ENCODE peak calls at places on chromosome 18, in nine cellular contexts. Q, X, G, F, C, E, M, P and D are unnamed samples.

GRCh38 chr18:22391571-22392359 is 25.9 kb downstream of the CTAGE1 start:
- DNase-seq in Q (no peak), C (peak), X (no peak), G (peak), M (no peak), F (peak), P (peak), E (no peak), D (peak)

GRCh38 chr18:26014462-26014861 is 76.0 kb downstream of the SS18 start:
- DNase-seq in X (no peak), M (no peak), E (no peak), P (no peak), C (no peak), Q (no peak), G (no peak), F (no peak), D (no peak)

GRCh38 chr18:55384551-55385275 is 203.3 kb downstream of the TCF4 start:
- DNase-seq in P (peak), Q (peak), E (no peak), C (peak), M (no peak), G (no peak), F (no peak), X (no peak), D (peak)

GRCh38 chr18:3593381-3593903 is 143.5 kb downstream of the TGIF1 start:
- DNase-seq in F (no peak), E (no peak), M (no peak), X (peak), Q (no peak), P (peak), G (no peak), C (peak), D (peak)

GRCh38 chr18:45014047-45014501 is 333.4 kb downstream of the SETBP1 start:
- DNase-seq in Q (no peak), G (peak), C (peak), X (no peak), P (peak), F (peak), M (no peak), E (no peak), D (peak)

GRCh38 chr18:26175481-26175880 is 41.8 kb downstream of the PSMA8 start:
- DNase-seq in Q (no peak), P (no peak), X (no peak), G (no peak), F (no peak), M (no peak), E (no peak), C (no peak), D (no peak)

GRCh38 chr18:7084766-7085080 is 32.9 kb downstream of the LAMA1 start:
- DNase-seq in C (peak), P (peak), E (no peak), F (no peak), G (peak), X (no peak), Q (no peak), M (no peak), D (peak)

GRCh38 chr18:4573735-4574134 is 118.6 kb upstream of the DLGAP1 start:
- DNase-seq in X (no peak), E (no peak), C (no peak), M (no peak), Q (no peak), P (no peak), G (no peak), F (no peak), D (no peak)

GRCh38 chr18:50624981-50625380 is 65.1 kb downstream of the MAPK4 start:
- DNase-seq in X (no peak), M (no peak), Q (no peak), E (no peak), F (no peak), C (no peak), G (no peak), P (no peak), D (no peak)

GRCh38 chr18:63137999-63138448 is 181.5 kb downstream of the BCL2 start:
- DNase-seq in F (no peak), X (no peak), P (no peak), M (no peak), G (no peak), C (no peak), Q (no peak), E (peak), D (no peak)

GRCh38 chr18:37012452-37012851 is 183.5 kb downstream of the KIAA1328 start:
- DNase-seq in F (no peak), Q (no peak), C (no peak), P (no peak), M (no peak), E (no peak), X (no peak), G (no peak), D (no peak)

GRCh38 chr18:55419132-55419938 is 168.7 kb downstream of the TCF4 start:
- DNase-seq in P (peak), Q (no peak), F (no peak), G (no peak), E (no peak), C (peak), M (no peak), X (no peak), D (peak)

GRCh38 chr18:75454022-75454795 is 26.7 kb upstream of the SMIM21 start:
- DNase-seq in X (no peak), E (no peak), C (peak), M (no peak), P (peak), F (no peak), G (no peak), Q (no peak), D (no peak)

GRCh38 chr18:67232406-67232805 is 284.1 kb downstream of the DSEL start:
- DNase-seq in C (peak), E (no peak), P (peak), Q (no peak), F (no peak), M (no peak), X (no peak), G (peak), D (peak)

GRCh38 chr18:506801-507200 is 6.3 kb upstream of the COLEC12 start:
- DNase-seq in F (no peak), G (no peak), C (no peak), M (no peak), Q (no peak), P (no peak), E (no peak), X (no peak), D (no peak)

GRCh38 chr18:80198391-80198790 is 48.9 kb downstream of the PARD6G start:
- DNase-seq in M (no peak), Q (no peak), P (no peak), F (no peak), X (no peak), G (no peak), E (no peak), C (no peak), D (no peak)

GRCh38 chr18:48244530-48244929 is 164.7 kb downstream of the ZBTB7C start:
- DNase-seq in F (no peak), X (no peak), C (no peak), Q (no peak), G (no peak), P (no peak), M (no peak), E (no peak), D (no peak)

GRCh38 chr18:34158881-34159690 is 65.6 kb downstream of the NOL4 start:
- DNase-seq in G (peak), C (peak), M (peak), X (no peak), E (peak), Q (peak), P (peak), F (no peak), D (peak)

GRCh38 chr18:29154758-29155725 is 978.1 kb upstream of the CDH2 start:
- DNase-seq in M (no peak), X (peak), C (peak), Q (no peak), P (peak), G (peak), F (peak), E (no peak), D (peak)

GRCh38 chr18:286515-287310 is 18.9 kb upstream of the THOC1 start:
- DNase-seq in F (no peak), X (no peak), G (peak), P (peak), C (peak), M (no peak), E (no peak), Q (peak), D (peak)

GRCh38 chr18:47968006-47968676 is 37.7 kb upstream of the SMAD2 start:
- DNase-seq in F (peak), M (no peak), Q (no peak), E (no peak), X (no peak), G (no peak), P (no peak), C (no peak), D (no peak)

GRCh38 chr18:41144444-41144843 is 810.6 kb upstream of the PIK3C3 start:
- DNase-seq in C (peak), E (no peak), X (no peak), Q (no peak), P (peak), M (no peak), F (no peak), G (peak), D (peak)

GRCh38 chr18:79631761-79632446 is 47.7 kb upstream of the CTDP1 start:
- DNase-seq in X (no peak), P (no peak), Q (peak), M (peak), C (no peak), G (no peak), E (no peak), F (no peak), D (no peak)

GRCh38 chr18:46751882-46752281 is 5.0 kb downstream of the ST8SIA5 start:
- DNase-seq in P (no peak), Q (no peak), C (no peak), E (no peak), X (no peak), M (no peak), F (no peak), G (no peak), D (peak)

GRCh38 chr18:24023185-24023814 is 8.7 kb downstream of the TTC39C start:
- DNase-seq in G (no peak), C (no peak), E (no peak), X (peak), Q (peak), P (no peak), M (no peak), F (peak), D (peak)

GRCh38 chr18:48754993-48755473 is 195.7 kb downstream of the SMAD7 start:
- DNase-seq in M (no peak), C (no peak), P (no peak), G (no peak), F (no peak), X (no peak), Q (no peak), E (no peak), D (no peak)

GRCh38 chr18:2337552-2338141 is 233.7 kb downstream of the METTL4 start:
- DNase-seq in F (no peak), E (peak), C (peak), G (peak), X (no peak), P (peak), Q (peak), M (no peak), D (peak)

GRCh38 chr18:69353023-69353422 is 47.7 kb upstream of the DOK6 start:
- DNase-seq in Q (no peak), X (no peak), E (no peak), M (no peak), C (no peak), G (no peak), F (no peak), P (no peak), D (no peak)

GRCh38 chr18:44079602-44080001 is 601.1 kb upstream of the SETBP1 start:
- DNase-seq in F (peak), C (peak), X (no peak), E (no peak), G (peak), P (peak), Q (no peak), M (no peak), D (peak)

GRCh38 chr18:48852292-48852691 is 98.5 kb downstream of the SMAD7 start:
- DNase-seq in X (no peak), F (no peak), C (no peak), E (no peak), G (no peak), Q (no peak), M (no peak), P (peak), D (peak)

GRCh38 chr18:78073275-78073674 is 823.6 kb downstream of the GALR1 start:
- DNase-seq in E (no peak), F (no peak), Q (no peak), X (no peak), G (no peak), M (no peak), C (no peak), P (no peak), D (no peak)
- TF ChIP-seq CTCF in E (peak), F (no peak), Q (peak), X (peak), G (no peak), M (peak), C (no peak), P (no peak), D (no peak)

DNA sequence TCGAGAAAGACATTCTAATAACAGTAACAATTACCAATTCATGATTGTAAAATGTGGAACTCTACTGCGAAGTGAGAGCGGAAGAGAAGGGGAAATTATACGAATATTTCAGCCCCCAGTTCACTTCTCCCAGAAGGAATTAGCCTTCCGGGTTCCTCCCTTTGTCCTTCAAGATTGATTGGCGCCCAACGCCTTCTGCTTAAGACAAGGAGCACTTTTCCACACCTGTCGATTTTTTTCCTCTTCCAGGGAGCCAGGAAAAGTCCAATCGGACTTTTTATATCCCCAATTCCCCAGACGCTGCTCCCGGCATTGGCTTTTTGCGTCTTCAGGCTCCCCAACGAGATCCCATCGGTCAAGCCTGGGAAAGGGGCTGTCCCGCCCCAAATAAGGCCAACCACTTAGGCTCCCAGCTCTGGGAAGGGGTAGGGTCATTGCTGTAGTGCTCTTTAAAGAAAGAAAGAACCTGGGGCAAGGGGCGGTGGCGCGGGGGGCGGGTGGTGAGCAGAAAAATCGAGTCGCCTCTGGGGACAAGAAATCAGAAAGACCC is 1.5 kb downstream of the DSC2 start:
- DNase-seq in Q (peak), M (no peak), F (peak), X (peak), C (no peak), P (no peak), E (peak), G (no peak), D (peak)
- H3K4me3 ChIP-seq in Q (peak), M (peak), F (peak), X (peak), C (no peak), P (no peak), E (peak), G (no peak), D (peak)

DNA sequence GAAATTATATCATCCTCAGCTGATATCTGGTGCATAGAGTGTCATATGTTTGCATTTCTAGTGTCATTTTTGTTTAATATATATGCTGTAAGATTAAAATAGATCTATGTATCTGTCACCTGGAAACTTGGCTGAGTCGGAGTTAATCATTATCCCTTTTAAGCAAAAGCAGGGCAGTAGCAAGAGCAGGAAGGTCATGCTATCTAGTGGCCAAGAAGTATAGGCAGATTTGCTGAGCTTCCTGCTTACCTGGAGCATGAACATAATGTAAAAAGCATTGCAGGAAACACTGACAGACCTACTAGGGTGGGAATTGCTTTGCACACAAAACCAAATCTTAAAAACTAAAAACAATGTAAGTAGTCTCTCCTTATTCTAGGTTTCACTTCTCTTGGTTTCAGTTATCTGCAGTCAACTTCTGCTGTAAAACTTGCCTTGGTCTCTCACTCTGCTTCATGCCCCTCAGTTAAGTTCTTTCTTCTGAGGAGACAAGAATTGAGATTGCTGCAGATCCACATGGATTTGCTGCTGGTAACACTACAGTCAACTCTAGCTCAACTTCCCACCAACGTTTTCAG is 295.3 kb downstream of the CDH7 start:
- DNase-seq in X (no peak), E (no peak), M (no peak), Q (no peak), C (no peak), F (no peak), P (no peak), G (no peak), D (no peak)
- TF ChIP-seq CTCF in X (no peak), E (no peak), M (no peak), Q (no peak), C (no peak), F (no peak), P (no peak), G (no peak), D (no peak)

GRCh38 chr18:59272971-59273935 is at the start of gene RAX:
- DNase-seq in E (no peak), F (no peak), M (no peak), C (no peak), G (no peak), P (no peak), Q (peak), X (no peak), D (no peak)
- H3K4me3 ChIP-seq in E (no peak), F (no peak), M (peak), C (peak), G (peak), P (no peak), Q (peak), X (no peak), D (no peak)